ENCODE peak calls at places on chromosomes 12 and 14, in eight cellular contexts. V is endodermal cell; L is Kasumi-1; P is kidney epithelial cell; Z is pancreas; I is activated T-cell treated with anti-CD3 and anti-CD28 coated beads, Interleukin-2, amount 50 U/mL, for 72 hours; E is M059J; B is fibroblast of the conjunctiva. J is an unnamed sample.

GRCh38 chr14:68978550-68978911 is 571 bp downstream of the ACTN1 start:
- DNase-seq in L (peak), B (no peak), P (no peak), I (peak), E (peak), Z (peak), V (peak), J (peak)

GRCh38 chr14:105537580-105538474 is 11.4 kb downstream of the TMEM121 start:
- DNase-seq in V (peak), P (no peak), B (no peak), E (peak), L (no peak), Z (peak), I (peak), J (peak)

GRCh38 chr12:68440068-68440581 is 108.0 kb upstream of the MDM1 start:
- DNase-seq in P (peak), E (peak), Z (no peak), V (no peak), L (no peak), I (no peak), B (no peak), J (peak)

GRCh38 chr12:113829212-113829611 is 136.9 kb downstream of the RBM19 start:
- DNase-seq in I (no peak), E (no peak), Z (no peak), V (no peak), L (no peak), P (no peak), B (no peak), J (no peak)

GRCh38 chr12:96751626-96752025 is 155.4 kb upstream of the NEDD1 start:
- DNase-seq in V (no peak), L (no peak), B (no peak), P (no peak), Z (no peak), I (no peak), E (peak), J (peak)

GRCh38 chr14:100345711-100346110 is 22.6 kb downstream of the SLC25A47 start:
- DNase-seq in Z (no peak), E (no peak), P (no peak), B (no peak), V (no peak), I (no peak), L (no peak), J (no peak)

GRCh38 chr12:80041691-80042090 is 57.6 kb upstream of the OTOGL start:
- DNase-seq in V (no peak), P (peak), I (no peak), L (no peak), Z (no peak), B (peak), E (peak), J (peak)

GRCh38 chr12:71010143-71010479 is 89.6 kb upstream of the PTPRR start:
- DNase-seq in L (no peak), B (no peak), Z (no peak), P (no peak), V (no peak), I (no peak), E (no peak), J (no peak)

GRCh38 chr12:5442251-5443006 is 10.5 kb downstream of the NTF3 start:
- DNase-seq in B (peak), I (no peak), Z (peak), V (peak), P (no peak), L (no peak), E (peak), J (peak)

GRCh38 chr12:52059582-52060497 is 8.6 kb downstream of the NR4A1 start:
- DNase-seq in P (no peak), I (no peak), B (no peak), V (no peak), E (no peak), Z (no peak), L (no peak), J (no peak)

GRCh38 chr14:32913725-32914124 is 25.0 kb upstream of the NPAS3 start:
- DNase-seq in B (no peak), Z (no peak), P (no peak), V (no peak), E (no peak), L (no peak), I (no peak), J (peak)

GRCh38 chr12:1594045-1594294 is 411 bp downstream of the FBXL14 start:
- DNase-seq in L (no peak), I (no peak), Z (no peak), B (no peak), P (no peak), E (peak), V (peak), J (peak)

GRCh38 chr14:101131451-101131916 is 228.0 kb upstream of the RTL1 start:
- DNase-seq in Z (no peak), V (peak), L (no peak), P (no peak), B (no peak), I (no peak), E (no peak), J (no peak)

GRCh38 chr14:53881161-53881846 is 75.3 kb downstream of the BMP4 start:
- DNase-seq in L (no peak), Z (no peak), P (peak), I (no peak), B (peak), V (no peak), E (peak), J (no peak)

GRCh38 chr14:45698462-45699134 is 445.6 kb upstream of the MIS18BP1 start:
- DNase-seq in I (no peak), B (no peak), E (peak), Z (peak), L (no peak), V (no peak), P (no peak), J (peak)

J was measured in mammary epithelial cell.